ENCODE peak calls at places on chromosomes 3 and 15, in six cellular contexts. R, P, E, O, Z and W are unnamed samples.

GRCh38 chr3:79085166-79085565 is 682.6 kb downstream of the ROBO1 start:
- DNase-seq in R (no peak), P (no peak), E (no peak), O (no peak), Z (peak; percentile 42), W (no peak)

GRCh38 chr3:191972714-191973398 is 511.9 kb downstream of the PYDC2 start:
- DNase-seq in R (no peak), P (no peak), E (no peak), O (no peak), Z (no peak), W (no peak)

GRCh38 chr3:73602171-73602570 is 22.6 kb downstream of the PDZRN3 start:
- DNase-seq in R (no peak), P (no peak), E (no peak), O (no peak), Z (peak; percentile 95), W (no peak)

GRCh38 chr15:72857331-72858065 is 73.9 kb upstream of the ADPGK start:
- DNase-seq in R (no peak), P (no peak), E (no peak), O (no peak), Z (no peak), W (no peak)

GRCh38 chr3:37015631-37016030 is 22.3 kb downstream of the MLH1 start:
- DNase-seq in R (no peak), P (no peak), E (no peak), O (no peak), Z (no peak), W (no peak)

GRCh38 chr15:23049984-23050628 is 10.7 kb upstream of the TUBGCP5 start:
- DNase-seq in R (no peak), P (no peak), E (no peak), O (no peak), Z (no peak), W (no peak)

GRCh38 chr15:41983221-41983620 is 10.9 kb upstream of the EHD4 start:
- DNase-seq in R (no peak), P (peak; percentile 63), E (no peak), O (no peak), Z (no peak), W (no peak)

GRCh38 chr15:52493968-52494367 is 34.7 kb downstream of the MYO5A start:
- DNase-seq in R (no peak), P (no peak), E (no peak), O (no peak), Z (no peak), W (no peak)

GRCh38 chr3:84128024-84128423 is 830.8 kb upstream of the CADM2 start:
- DNase-seq in R (no peak), P (no peak), E (no peak), O (no peak), Z (no peak), W (no peak)